ENCODE peak calls at places on chromosomes 11 and 22, in four cellular contexts. S is HCT116, A is HepG2, U is K562. Q is an unnamed sample.

GRCh38 chr11:22477312-22477711 is 139.1 kb downstream of the SLC17A6 start:
- DNase-seq in S (no peak), A (no peak), U (no peak), Q (no peak)

GRCh38 chr11:508956-509355 is 1.9 kb upstream of the RNH1 start:
- DNase-seq in S (no peak), A (no peak), U (no peak), Q (no peak)

GRCh38 chr11:75490221-75491181 is 35.2 kb downstream of the GDPD5 start:
- DNase-seq in S (no peak), A (no peak), U (no peak), Q (no peak)

GRCh38 chr11:43723617-43724016 is 43.1 kb downstream of the HSD17B12 start:
- DNase-seq in S (no peak), A (no peak), U (no peak), Q (no peak)

GRCh38 chr11:114209904-114210303 is 86.3 kb upstream of the NNMT start:
- DNase-seq in S (no peak), A (peak), U (no peak), Q (no peak)

GRCh38 chr22:30221121-30221992 is 25.2 kb downstream of the LIF start:
- DNase-seq in S (no peak), A (no peak), U (no peak), Q (no peak)

GRCh38 chr11:9688716-9689511 is 25.0 kb downstream of the SWAP70 start:
- DNase-seq in S (no peak), A (no peak), U (no peak), Q (peak)

GRCh38 chr11:43950323-43950855 is 8.0 kb downstream of the C11orf96 start:
- DNase-seq in S (no peak), A (no peak), U (peak), Q (no peak)

GRCh38 chr11:66183581-66184048 is 84.8 kb upstream of the RAB1B start:
- DNase-seq in S (no peak), A (no peak), U (no peak), Q (no peak)

GRCh38 chr11:113073290-113073953 is 112.2 kb downstream of the NCAM1 start:
- DNase-seq in S (no peak), A (no peak), U (no peak), Q (no peak)

GRCh38 chr11:35330924-35331323 is 88.4 kb downstream of the SLC1A2 start:
- DNase-seq in S (no peak), A (no peak), U (no peak), Q (no peak)

GRCh38 chr22:47561766-47562165 is 799.3 kb downstream of the TBC1D22A start:
- DNase-seq in S (no peak), A (no peak), U (no peak), Q (no peak)

GRCh38 chr11:86510674-86511073 is 136.0 kb downstream of the CCDC81 start:
- DNase-seq in S (no peak), A (no peak), U (no peak), Q (no peak)

GRCh38 chr22:25059438-25059837 is 106.9 kb downstream of the KIAA1671 start:
- DNase-seq in S (no peak), A (no peak), U (no peak), Q (no peak)

GRCh38 chr11:9774591-9775392 is 110.9 kb downstream of the SWAP70 start:
- DNase-seq in S (no peak), A (no peak), U (no peak), Q (no peak)

GRCh38 chr11:63762662-63763505 is 5.7 kb downstream of the ZFTA start:
- DNase-seq in S (no peak), A (no peak), U (no peak), Q (no peak)

GRCh38 chr11:78595431-78596130 is 20.9 kb upstream of the NARS2 start:
- DNase-seq in S (no peak), A (no peak), U (no peak), Q (no peak)

GRCh38 chr11:36008576-36008975 is 64.7 kb downstream of the LDLRAD3 start:
- DNase-seq in S (no peak), A (no peak), U (no peak), Q (no peak)

GRCh38 chr22:30694638-30695350 is at the start of gene OSBP2:
- DNase-seq in S (no peak), A (no peak), U (peak), Q (no peak)

GRCh38 chr11:10511046-10511711 is 29.8 kb downstream of the RNF141 start:
- DNase-seq in S (no peak), A (no peak), U (no peak), Q (no peak)

GRCh38 chr11:2940166-2940929 is 11.1 kb upstream of the PHLDA2 start:
- DNase-seq in S (peak), A (peak), U (no peak), Q (no peak)

GRCh38 chr11:1071571-1072115 is 3.0 kb upstream of the MUC2 start:
- DNase-seq in S (no peak), A (no peak), U (no peak), Q (no peak)

GRCh38 chr11:121894581-121894980 is 221.4 kb downstream of the BLID start:
- DNase-seq in S (no peak), A (no peak), U (no peak), Q (no peak)

GRCh38 chr11:62269654-62270278 is at the start of gene SCGB2A2:
- DNase-seq in S (peak), A (no peak), U (peak), Q (no peak)

GRCh38 chr11:36213050-36213840 is 76.0 kb downstream of the COMMD9 start:
- DNase-seq in S (no peak), A (no peak), U (no peak), Q (no peak)

GRCh38 chr22:36326178-36327161 is 61.3 kb downstream of the MYH9 start:
- DNase-seq in S (no peak), A (no peak), U (no peak), Q (no peak)

GRCh38 chr11:12149672-12150225 is 39.4 kb downstream of the MICAL2 start:
- DNase-seq in S (no peak), A (no peak), U (peak), Q (no peak)

DNA sequence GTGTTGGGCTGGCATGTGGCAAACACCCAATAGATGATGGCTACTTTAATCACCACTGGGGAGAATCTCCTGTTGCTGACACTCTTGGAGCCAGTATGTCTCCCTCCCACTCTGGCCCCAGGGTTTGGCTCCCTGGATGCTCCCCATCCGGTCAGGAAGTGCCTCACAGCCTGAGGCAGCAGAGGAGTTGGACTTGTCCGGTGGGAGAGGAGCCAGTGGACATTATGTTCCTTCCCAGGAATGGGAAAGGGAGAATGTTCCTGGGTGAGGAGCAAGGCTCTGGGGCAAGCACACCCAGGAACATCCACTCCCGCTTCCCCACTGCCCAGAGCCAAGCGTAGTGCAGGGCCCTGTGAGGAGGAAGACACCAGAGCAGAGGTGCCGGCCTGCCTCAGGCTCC is 84.6 kb upstream of the NAV2 start:
- DNase-seq in S (no peak), A (no peak), U (no peak), Q (no peak)
- TF ChIP-seq SIN3A in S (no peak), A (no peak), U (no peak), Q (no peak)

GRCh38 chr11:59668950-59669610 is at the start of gene PATL1:
- DNase-seq in S (peak), A (peak), U (peak), Q (peak)
- TF ChIP-seq REST in S (no peak), A (peak), U (no peak), Q (no peak)

DNA sequence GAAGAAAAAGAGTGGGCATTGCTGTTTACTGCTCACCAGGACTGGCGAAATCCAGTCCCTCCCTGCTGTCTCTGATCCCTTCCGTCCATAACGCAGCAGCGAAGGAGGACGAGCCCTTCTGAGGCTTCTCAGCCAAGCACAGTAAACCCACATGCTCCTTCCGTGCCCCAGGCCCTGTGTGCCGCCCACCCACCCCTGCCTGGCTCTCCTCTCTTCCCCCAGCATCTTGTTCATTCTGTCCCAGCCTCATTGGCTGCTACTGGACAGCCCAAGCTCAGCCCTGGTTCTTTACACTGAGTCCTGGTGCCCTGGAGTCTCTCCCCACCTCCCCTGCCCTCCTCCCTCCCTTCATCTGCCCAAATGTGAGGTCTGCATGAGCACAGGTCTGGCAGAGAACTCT is 559.7 kb downstream of the BRD1 start:
- DNase-seq in S (no peak), A (no peak), U (no peak), Q (no peak)
- TF ChIP-seq SIN3A in S (no peak), A (no peak), U (no peak), Q (no peak)

GRCh38 chr22:20116951-20117645 is at the start of gene TRMT2A:
- DNase-seq in S (peak), A (peak), U (peak), Q (peak)
- TF ChIP-seq REST in S (no peak), A (peak), U (peak), Q (peak)

GRCh38 chr11:133936136-133936535 is 20.6 kb downstream of the IGSF9B start:
- DNase-seq in S (no peak), A (no peak), U (no peak), Q (no peak)
- TF ChIP-seq SIN3A in S (no peak), A (no peak), U (no peak), Q (no peak)

Q was measured in Panc1.